ENCODE peak calls at places on chromosome 21, in five cellular contexts. C is testis; H is activated CD4-positive, alpha-beta T cell treated with anti-CD3 and anti-CD28 coated beads, Interleukin-2, amount 50 U/mL, for 1 hour; S is mesenteric fat pad; X is NCI-H1694 treated with DMSO at 0.1 percent for 48 hours. T is an unnamed sample.

GRCh38 chr21:16370176-16370575 is 640.4 kb downstream of the USP25 start:
- DNase-seq in C (no peak), H (no peak), S (no peak), X (no peak), T (no peak)

GRCh38 chr21:39051561-39051949 is 131.7 kb downstream of the PSMG1 start:
- DNase-seq in C (no peak), H (no peak), S (peak; percentile 65), X (no peak), T (peak; percentile 88)

GRCh38 chr21:31559368-31560119 is 99.9 kb upstream of the SOD1 start:
- DNase-seq in C (peak; percentile 98), H (peak; percentile 89), S (no peak), X (peak; percentile 99), T (peak; percentile 83)

GRCh38 chr21:42201615-42202161 is 17.3 kb upstream of the ABCG1 start:
- DNase-seq in C (peak; percentile 3), H (no peak), S (no peak), X (no peak), T (no peak)

GRCh38 chr21:35053356-35054096 is 4.4 kb upstream of the RUNX1 start:
- DNase-seq in C (no peak), H (no peak), S (no peak), X (no peak), T (no peak)

GRCh38 chr21:23963454-23963853 is 1643.8 kb downstream of the MRPL39 start:
- DNase-seq in C (no peak), H (no peak), S (no peak), X (no peak), T (peak; percentile 17)

GRCh38 chr21:21163904-21164303 is 165.7 kb downstream of the NCAM2 start:
- DNase-seq in C (peak; percentile 83), H (peak; percentile 1), S (no peak), X (peak; percentile 45), T (peak; percentile 82)

GRCh38 chr21:30695956-30696355 is 22.6 kb downstream of the KRTAP21-3 start:
- DNase-seq in C (no peak), H (no peak), S (no peak), X (no peak), T (no peak)

GRCh38 chr21:15063081-15063820 is 1.5 kb downstream of the NRIP1 start:
- DNase-seq in C (peak; percentile 34), H (no peak), S (no peak), X (no peak), T (peak; percentile 18)

GRCh38 chr21:40863839-40864238 is 16.9 kb upstream of the DSCAM start:
- DNase-seq in C (no peak), H (no peak), S (no peak), X (no peak), T (no peak)

GRCh38 chr21:44982558-44983244 is 42.9 kb downstream of the SLX9 start:
- DNase-seq in C (peak; percentile 73), H (no peak), S (no peak), X (no peak), T (peak; percentile 41)

GRCh38 chr21:31554511-31555022 is 104.9 kb upstream of the SOD1 start:
- DNase-seq in C (peak; percentile 70), H (peak; percentile 3), S (no peak), X (no peak), T (peak; percentile 5)

GRCh38 chr21:38037416-38037815 is 121.2 kb upstream of the KCNJ6 start:
- DNase-seq in C (no peak), H (no peak), S (no peak), X (no peak), T (no peak)

GRCh38 chr21:46554431-46555224 is 50.3 kb downstream of the S100B start:
- DNase-seq in C (no peak), H (no peak), S (peak; percentile 79), X (no peak), T (no peak)

GRCh38 chr21:33247596-33247995 is 17.9 kb downstream of the IFNAR2 start:
- DNase-seq in C (no peak), H (no peak), S (no peak), X (peak; percentile 94), T (no peak)

GRCh38 chr21:42513151-42513984 is at the start of gene SLC37A1:
- DNase-seq in C (peak; percentile 39), H (peak; percentile 31), S (no peak), X (no peak), T (no peak)

GRCh38 chr21:27802816-27803475 is 836.1 kb upstream of the ADAMTS5 start:
- DNase-seq in C (peak; percentile 64), H (no peak), S (no peak), X (peak; percentile 51), T (peak; percentile 31)

GRCh38 chr21:44742418-44743153 is 31.2 kb upstream of the TSPEAR start:
- DNase-seq in C (no peak), H (no peak), S (no peak), X (peak; percentile 86), T (peak; percentile 4)

GRCh38 chr21:29888437-29888836 is 51.4 kb downstream of the GRIK1 start:
- DNase-seq in C (no peak), H (no peak), S (no peak), X (no peak), T (no peak)

GRCh38 chr21:38920631-38921398 is 115.1 kb downstream of the ETS2 start:
- DNase-seq in C (no peak), H (no peak), S (no peak), X (no peak), T (peak; percentile 72)

GRCh38 chr21:20998886-20999285 is 677 bp downstream of the NCAM2 start:
- DNase-seq in C (no peak), H (no peak), S (no peak), X (no peak), T (no peak)

GRCh38 chr21:45538381-45539045 is 3.7 kb downstream of the SLC19A1 start:
- DNase-seq in C (no peak), H (no peak), S (peak; percentile 82), X (no peak), T (no peak)

GRCh38 chr21:15054089-15054488 is 10.7 kb downstream of the NRIP1 start:
- DNase-seq in C (no peak), H (no peak), S (no peak), X (no peak), T (no peak)

GRCh38 chr21:39556176-39556575 is 56.6 kb upstream of the B3GALT5 start:
- DNase-seq in C (no peak), H (no peak), S (no peak), X (no peak), T (no peak)

GRCh38 chr21:37204580-37204979 is 62.6 kb downstream of the VPS26C start:
- DNase-seq in C (no peak), H (no peak), S (no peak), X (no peak), T (peak; percentile 62)

GRCh38 chr21:40901690-40902089 is 54.7 kb upstream of the DSCAM start:
- DNase-seq in C (no peak), H (no peak), S (no peak), X (no peak), T (no peak)

GRCh38 chr21:45599146-45599581 is 44.4 kb upstream of the PCBP3 start:
- DNase-seq in C (no peak), H (no peak), S (peak; percentile 69), X (no peak), T (no peak)

GRCh38 chr21:38054334-38054733 is 138.1 kb upstream of the KCNJ6 start:
- DNase-seq in C (no peak), H (no peak), S (no peak), X (no peak), T (no peak)

GRCh38 chr21:31363720-31364119 is 19.7 kb upstream of the TIAM1 start:
- DNase-seq in C (no peak), H (no peak), S (no peak), X (no peak), T (no peak)

GRCh38 chr21:41701749-41702148 is 65.1 kb downstream of the RIPK4 start:
- DNase-seq in C (no peak), H (no peak), S (no peak), X (no peak), T (peak; percentile 8)

GRCh38 chr21:38039841-38040240 is 123.6 kb upstream of the KCNJ6 start:
- DNase-seq in C (no peak), H (no peak), S (no peak), X (no peak), T (no peak)

GRCh38 chr21:46124083-46124925 is 26.4 kb downstream of the COL6A2 start:
- DNase-seq in C (peak; percentile 11), H (no peak), S (peak; percentile 82), X (no peak), T (no peak)

GRCh38 chr21:29372063-29372802 is 73.5 kb downstream of the BACH1 start:
- DNase-seq in C (peak; percentile 78), H (peak; percentile 30), S (no peak), X (peak; percentile 92), T (peak; percentile 84)

GRCh38 chr21:8989883-8990325 is 1531.5 kb upstream of the TPTE start:
- DNase-seq in C (no peak), H (no peak), S (peak; percentile 93), X (peak; percentile 89), T (no peak)

T was measured in IMR-90.